ENCODE peak calls at places on chromosomes 13 and 19, in eight cellular contexts. One of them, this sample, is unnamed.

GRCh38 chr19:55656552-55656951 is 1.7 kb downstream of the U2AF2 start:
- DNase-seq in A549: no peak
- DNase-seq in mammary epithelial cell: no peak
- DNase-seq in HL-60: no peak
- DNase-seq in uterus: no peak
- DNase-seq in upper lobe of right lung: no peak
- DNase-seq in testis: no peak
- DNase-seq in psoas muscle: no peak
- DNase-seq in this sample: no peak

GRCh38 chr19:9721861-9722260 is 46.7 kb downstream of the ZNF846 start:
- DNase-seq in A549: no peak
- DNase-seq in mammary epithelial cell: peak
- DNase-seq in HL-60: peak
- DNase-seq in uterus: no peak
- DNase-seq in upper lobe of right lung: no peak
- DNase-seq in testis: no peak
- DNase-seq in psoas muscle: no peak
- DNase-seq in this sample: no peak

GRCh38 chr13:20408181-20408580 is 117.5 kb downstream of the CRYL1 start:
- DNase-seq in A549: no peak
- DNase-seq in mammary epithelial cell: no peak
- DNase-seq in HL-60: no peak
- DNase-seq in uterus: no peak
- DNase-seq in upper lobe of right lung: no peak
- DNase-seq in testis: no peak
- DNase-seq in psoas muscle: no peak
- DNase-seq in this sample: no peak

GRCh38 chr19:51003316-51003715 is 1.9 kb upstream of the KLK8 start:
- DNase-seq in A549: no peak
- DNase-seq in mammary epithelial cell: no peak
- DNase-seq in HL-60: no peak
- DNase-seq in uterus: no peak
- DNase-seq in upper lobe of right lung: no peak
- DNase-seq in testis: no peak
- DNase-seq in psoas muscle: no peak
- DNase-seq in this sample: no peak

GRCh38 chr13:76533251-76533650 is 353.0 kb downstream of the KCTD12 start:
- DNase-seq in A549: no peak
- DNase-seq in mammary epithelial cell: no peak
- DNase-seq in HL-60: no peak
- DNase-seq in uterus: no peak
- DNase-seq in upper lobe of right lung: no peak
- DNase-seq in testis: no peak
- DNase-seq in psoas muscle: no peak
- DNase-seq in this sample: no peak

GRCh38 chr13:29849071-29849541 is 1.3 kb downstream of the UBL3 start:
- DNase-seq in A549: peak
- DNase-seq in mammary epithelial cell: peak
- DNase-seq in HL-60: peak
- DNase-seq in uterus: no peak
- DNase-seq in upper lobe of right lung: no peak
- DNase-seq in testis: peak
- DNase-seq in psoas muscle: no peak
- DNase-seq in this sample: no peak

GRCh38 chr19:13985771-13986347 is 20.3 kb downstream of the RFX1 start:
- DNase-seq in A549: no peak
- DNase-seq in mammary epithelial cell: no peak
- DNase-seq in HL-60: no peak
- DNase-seq in uterus: no peak
- DNase-seq in upper lobe of right lung: no peak
- DNase-seq in testis: no peak
- DNase-seq in psoas muscle: no peak
- DNase-seq in this sample: no peak

GRCh38 chr13:48629282-48629681 is 24.4 kb upstream of the CYSLTR2 start:
- DNase-seq in A549: no peak
- DNase-seq in mammary epithelial cell: no peak
- DNase-seq in HL-60: no peak
- DNase-seq in uterus: no peak
- DNase-seq in upper lobe of right lung: no peak
- DNase-seq in testis: no peak
- DNase-seq in psoas muscle: no peak
- DNase-seq in this sample: no peak

GRCh38 chr13:34172048-34172447 is 354.1 kb downstream of the RFC3 start:
- DNase-seq in A549: no peak
- DNase-seq in mammary epithelial cell: no peak
- DNase-seq in HL-60: no peak
- DNase-seq in uterus: no peak
- DNase-seq in upper lobe of right lung: no peak
- DNase-seq in testis: no peak
- DNase-seq in psoas muscle: no peak
- DNase-seq in this sample: no peak

GRCh38 chr19:49200238-49200862 is 42.8 kb downstream of the TRPM4 start:
- DNase-seq in A549: peak
- DNase-seq in mammary epithelial cell: no peak
- DNase-seq in HL-60: no peak
- DNase-seq in uterus: no peak
- DNase-seq in upper lobe of right lung: no peak
- DNase-seq in testis: peak
- DNase-seq in psoas muscle: peak
- DNase-seq in this sample: no peak
- H3K4me3 ChIP-seq in A549: no peak
- H3K4me3 ChIP-seq in mammary epithelial cell: no peak
- H3K4me3 ChIP-seq in HL-60: no peak
- H3K4me3 ChIP-seq in uterus: no peak
- H3K4me3 ChIP-seq in upper lobe of right lung: no peak
- H3K4me3 ChIP-seq in testis: peak
- H3K4me3 ChIP-seq in psoas muscle: no peak
- H3K4me3 ChIP-seq in this sample: no peak

GRCh38 chr19:16495982-16496612 is at the start of the genes C19orf44 and CALR3:
- DNase-seq in A549: peak
- DNase-seq in mammary epithelial cell: peak
- DNase-seq in HL-60: peak
- DNase-seq in uterus: peak
- DNase-seq in upper lobe of right lung: peak
- DNase-seq in testis: peak
- DNase-seq in psoas muscle: peak
- DNase-seq in this sample: peak
- TF ChIP-seq CTCF in A549: no peak
- TF ChIP-seq CTCF in mammary epithelial cell: no peak
- TF ChIP-seq CTCF in HL-60: no peak
- TF ChIP-seq CTCF in uterus: peak
- TF ChIP-seq CTCF in upper lobe of right lung: peak
- TF ChIP-seq CTCF in testis: peak
- TF ChIP-seq CTCF in psoas muscle: peak
- TF ChIP-seq CTCF in this sample: no peak

GRCh38 chr19:4807188-4807587 is 15.7 kb downstream of the FEM1A start:
- DNase-seq in A549: no peak
- DNase-seq in mammary epithelial cell: no peak
- DNase-seq in HL-60: peak
- DNase-seq in uterus: no peak
- DNase-seq in upper lobe of right lung: peak
- DNase-seq in testis: no peak
- DNase-seq in psoas muscle: peak
- DNase-seq in this sample: no peak
- H3K4me3 ChIP-seq in A549: no peak
- H3K4me3 ChIP-seq in mammary epithelial cell: no peak
- H3K4me3 ChIP-seq in HL-60: no peak
- H3K4me3 ChIP-seq in uterus: no peak
- H3K4me3 ChIP-seq in upper lobe of right lung: no peak
- H3K4me3 ChIP-seq in testis: no peak
- H3K4me3 ChIP-seq in psoas muscle: no peak
- H3K4me3 ChIP-seq in this sample: no peak

GRCh38 chr19:45918721-45919120 is 4.1 kb upstream of the NANOS2 start:
- DNase-seq in A549: no peak
- DNase-seq in mammary epithelial cell: no peak
- DNase-seq in HL-60: no peak
- DNase-seq in uterus: no peak
- DNase-seq in upper lobe of right lung: no peak
- DNase-seq in testis: no peak
- DNase-seq in psoas muscle: no peak
- DNase-seq in this sample: no peak

GRCh38 chr19:45924891-45925447 is 10.4 kb upstream of the NANOS2 start:
- DNase-seq in A549: no peak
- DNase-seq in mammary epithelial cell: peak
- DNase-seq in HL-60: no peak
- DNase-seq in uterus: no peak
- DNase-seq in upper lobe of right lung: no peak
- DNase-seq in testis: no peak
- DNase-seq in psoas muscle: no peak
- DNase-seq in this sample: no peak

GRCh38 chr19:45920458-45920857 is 5.9 kb upstream of the NANOS2 start:
- DNase-seq in A549: no peak
- DNase-seq in mammary epithelial cell: no peak
- DNase-seq in HL-60: no peak
- DNase-seq in uterus: no peak
- DNase-seq in upper lobe of right lung: no peak
- DNase-seq in testis: no peak
- DNase-seq in psoas muscle: peak
- DNase-seq in this sample: no peak

GRCh38 chr19:45919678-45920077 is 5.1 kb upstream of the NANOS2 start:
- DNase-seq in A549: no peak
- DNase-seq in mammary epithelial cell: peak
- DNase-seq in HL-60: no peak
- DNase-seq in uterus: no peak
- DNase-seq in upper lobe of right lung: no peak
- DNase-seq in testis: no peak
- DNase-seq in psoas muscle: peak
- DNase-seq in this sample: no peak

DNA sequence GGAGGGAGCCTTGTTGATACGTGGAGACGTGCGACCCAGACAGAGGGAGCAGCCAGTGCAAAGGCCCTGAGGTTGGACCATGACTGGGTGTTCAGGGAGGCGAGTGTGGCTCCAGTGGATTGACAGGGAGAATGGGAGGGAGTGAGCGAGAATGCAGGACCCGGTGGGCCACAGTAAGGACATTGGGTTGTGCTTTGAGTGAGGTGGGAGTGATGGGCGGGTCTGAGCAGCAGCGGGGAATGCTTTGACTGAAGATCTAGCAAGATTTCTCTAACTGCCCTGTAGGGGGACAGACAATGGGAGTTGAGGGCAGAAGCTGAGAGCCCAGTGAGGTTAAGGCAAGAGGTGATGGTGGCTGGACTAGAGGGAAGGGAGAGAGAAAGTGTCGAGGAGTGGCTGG is 7.7 kb upstream of the NANOS2 start:
- DNase-seq in A549: peak
- DNase-seq in mammary epithelial cell: no peak
- DNase-seq in HL-60: no peak
- DNase-seq in uterus: no peak
- DNase-seq in upper lobe of right lung: no peak
- DNase-seq in testis: no peak
- DNase-seq in psoas muscle: peak
- DNase-seq in this sample: no peak
- TF ChIP-seq CTCF in A549: no peak
- TF ChIP-seq CTCF in mammary epithelial cell: peak
- TF ChIP-seq CTCF in HL-60: no peak
- TF ChIP-seq CTCF in uterus: no peak
- TF ChIP-seq CTCF in upper lobe of right lung: no peak
- TF ChIP-seq CTCF in testis: no peak
- TF ChIP-seq CTCF in psoas muscle: no peak
- TF ChIP-seq CTCF in this sample: peak

GRCh38 chr19:18435848-18436631 is 1.9 kb downstream of the ISYNA1 start:
- DNase-seq in A549: no peak
- DNase-seq in mammary epithelial cell: no peak
- DNase-seq in HL-60: no peak
- DNase-seq in uterus: no peak
- DNase-seq in upper lobe of right lung: no peak
- DNase-seq in testis: no peak
- DNase-seq in psoas muscle: peak
- DNase-seq in this sample: no peak
- H3K4me3 ChIP-seq in A549: no peak
- H3K4me3 ChIP-seq in mammary epithelial cell: no peak
- H3K4me3 ChIP-seq in HL-60: no peak
- H3K4me3 ChIP-seq in uterus: no peak
- H3K4me3 ChIP-seq in upper lobe of right lung: no peak
- H3K4me3 ChIP-seq in testis: peak
- H3K4me3 ChIP-seq in psoas muscle: no peak
- H3K4me3 ChIP-seq in this sample: no peak